ENCODE peak calls at places on chromosomes 11 and 22, in seven cellular contexts. G, R, U, C, A, Z and V are unnamed samples.

GRCh38 chr22:46149998-46150549 is at the start of gene PPARA:
- DNase-seq in G (peak), R (peak), U (peak), C (peak), A (peak), Z (peak), V (peak)

GRCh38 chr22:45568213-45568612 is 65.5 kb downstream of the FBLN1 start:
- DNase-seq in G (no peak), R (no peak), U (no peak), C (no peak), A (no peak), Z (no peak), V (no peak)

GRCh38 chr11:128193633-128194032 is 393.7 kb downstream of the ETS1 start:
- DNase-seq in G (no peak), R (no peak), U (no peak), C (no peak), A (no peak), Z (no peak), V (no peak)

GRCh38 chr11:102604011-102604410 is 21.1 kb downstream of the MMP20 start:
- DNase-seq in G (no peak), R (no peak), U (no peak), C (no peak), A (no peak), Z (no peak), V (no peak)

GRCh38 chr11:129460714-129461113 is 85.1 kb downstream of the BARX2 start:
- DNase-seq in G (no peak), R (no peak), U (no peak), C (no peak), A (no peak), Z (no peak), V (no peak)

GRCh38 chr11:95507794-95508193 is 276.8 kb upstream of the SESN3 start:
- DNase-seq in G (no peak), R (no peak), U (no peak), C (no peak), A (no peak), Z (no peak), V (no peak)

GRCh38 chr22:44578115-44578457 is 80.1 kb upstream of the RTL6 start:
- DNase-seq in G (no peak), R (no peak), U (no peak), C (no peak), A (no peak), Z (no peak), V (no peak)

GRCh38 chr11:65310215-65310614 is 4.5 kb upstream of the CDC42EP2 start:
- DNase-seq in G (no peak), R (no peak), U (no peak), C (no peak), A (no peak), Z (no peak), V (no peak)

GRCh38 chr11:70296681-70297080 is 26.2 kb downstream of the PPFIA1 start:
- DNase-seq in G (no peak), R (no peak), U (no peak), C (no peak), A (no peak), Z (no peak), V (no peak)

GRCh38 chr11:78535920-78536319 is 38.7 kb downstream of the NARS2 start:
- DNase-seq in G (no peak), R (peak), U (no peak), C (peak), A (no peak), Z (no peak), V (no peak)

GRCh38 chr11:130994043-130994442 is 77.8 kb upstream of the SNX19 start:
- DNase-seq in G (no peak), R (no peak), U (no peak), C (no peak), A (no peak), Z (no peak), V (no peak)

GRCh38 chr11:12618743-12619540 is 55.3 kb upstream of the TEAD1 start:
- DNase-seq in G (no peak), R (no peak), U (no peak), C (no peak), A (no peak), Z (no peak), V (no peak)

GRCh38 chr22:23767673-23768548 is at the start of gene CHCHD10:
- DNase-seq in G (peak), R (peak), U (peak), C (peak), A (peak), Z (peak), V (peak)

GRCh38 chr22:27564806-27565205 is 236.8 kb downstream of the MN1 start:
- DNase-seq in G (no peak), R (no peak), U (no peak), C (no peak), A (no peak), Z (no peak), V (no peak)